ENCODE peak calls at places on chromosomes 13 and 19, in seven cellular contexts. Z is lung; D is CD8-positive, alpha-beta memory T cell; Q is cardiac muscle cell; A is mucosa of descending colon; K is T-helper 17 cell; O is Peyer's patch. N is an unnamed sample.

GRCh38 chr13:99132295-99132835 is 68.3 kb upstream of the UBAC2 start:
- DNase-seq in Z (no peak), D (no peak), Q (no peak), A (no peak), K (no peak), O (no peak), N (no peak)

GRCh38 chr19:5893296-5893903 is 10.2 kb downstream of the NDUFA11 start:
- DNase-seq in Z (no peak), D (no peak), Q (no peak), A (no peak), K (no peak), O (no peak), N (no peak)

GRCh38 chr13:85223883-85224656 is 575.1 kb downstream of the SLITRK6 start:
- DNase-seq in Z (no peak), D (no peak), Q (no peak), A (no peak), K (no peak), O (no peak), N (no peak)

GRCh38 chr13:48043789-48044503 is 6.4 kb downstream of the NUDT15 start:
- DNase-seq in Z (no peak), D (no peak), Q (no peak), A (no peak), K (no peak), O (no peak), N (no peak)

GRCh38 chr19:48804496-48804895 is 6.3 kb downstream of the BCAT2 start:
- DNase-seq in Z (no peak), D (no peak), Q (no peak), A (no peak), K (no peak), O (no peak), N (no peak)

GRCh38 chr19:40583283-40583682 is 6.6 kb downstream of the SHKBP1 start:
- DNase-seq in Z (no peak), D (no peak), Q (no peak), A (no peak), K (no peak), O (no peak), N (no peak)

GRCh38 chr19:1123885-1124677 is 20.3 kb downstream of the GPX4 start:
- DNase-seq in Z (no peak), D (no peak), Q (no peak), A (no peak), K (no peak), O (no peak), N (no peak)

GRCh38 chr19:15563325-15563794 is 51.7 kb upstream of the CYP4F8 start:
- DNase-seq in Z (no peak), D (no peak), Q (no peak), A (peak; percentile 73), K (no peak), O (no peak), N (no peak)

GRCh38 chr19:34173145-34173956 is 1.0 kb downstream of the LSM14A start:
- DNase-seq in Z (peak; percentile 41), D (peak; percentile 13), Q (peak; percentile 51), A (peak; percentile 64), K (no peak), O (peak; percentile 23), N (no peak)

GRCh38 chr13:67353891-67354459 is 123.8 kb upstream of the PCDH9 start:
- DNase-seq in Z (no peak), D (no peak), Q (peak; percentile 6), A (no peak), K (no peak), O (no peak), N (no peak)

GRCh38 chr13:74129500-74130144 is 4.6 kb downstream of the KLF12 start:
- DNase-seq in Z (no peak), D (peak; percentile 9), Q (no peak), A (no peak), K (peak; percentile 15), O (peak; percentile 34), N (no peak)

GRCh38 chr13:112733112-112733511 is 43.3 kb downstream of the ATP11A start:
- DNase-seq in Z (no peak), D (no peak), Q (no peak), A (no peak), K (no peak), O (no peak), N (no peak)

GRCh38 chr13:31538067-31539042 is 201.0 kb upstream of the RXFP2 start:
- DNase-seq in Z (no peak), D (no peak), Q (peak; percentile 37), A (no peak), K (no peak), O (no peak), N (no peak)

GRCh38 chr19:3975637-3976087 is 4.8 kb upstream of the DAPK3 start:
- DNase-seq in Z (no peak), D (no peak), Q (no peak), A (no peak), K (no peak), O (no peak), N (no peak)

GRCh38 chr19:21383980-21384582 is 12.9 kb upstream of the ZNF493 start:
- DNase-seq in Z (no peak), D (no peak), Q (no peak), A (no peak), K (no peak), O (no peak), N (no peak)
- H3K9me3 ChIP-seq in Z (peaks cover 32% of the 10 kb centered on the region), D (peaks cover 47% of the 10 kb centered on the region), Q (peaks cover 5% of the 10 kb centered on the region), A (peaks cover 99% of the 10 kb centered on the region), K (peaks cover 26% of the 10 kb centered on the region), O (no peaks in the 10 kb centered on the region), N (peaks cover 85% of the 10 kb centered on the region)

DNA sequence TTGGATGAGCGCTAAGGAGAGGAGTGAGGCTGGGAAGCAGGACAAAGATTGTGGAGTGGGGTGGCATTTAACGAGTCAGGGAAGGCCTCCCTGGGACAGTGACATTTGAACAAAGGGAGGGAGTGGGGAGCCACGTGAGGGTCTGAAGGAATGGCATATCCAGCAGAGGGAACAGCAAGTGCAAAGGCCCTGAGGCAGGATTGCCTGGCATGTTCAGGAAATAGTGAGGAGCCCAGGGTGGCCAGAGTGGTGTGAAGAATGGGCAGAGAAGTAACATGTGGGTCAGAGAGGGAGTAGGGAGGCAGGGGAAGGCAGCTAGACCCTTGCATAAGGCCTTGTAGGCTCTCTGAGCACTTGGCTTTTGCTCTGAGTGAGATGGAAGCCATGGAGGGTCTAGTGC is 14.9 kb upstream of the PVR start:
- DNase-seq in Z (no peak), D (no peak), Q (no peak), A (no peak), K (no peak), O (no peak), N (no peak)
- H3K9me3 ChIP-seq in Z (no peaks in the 10 kb centered on the region), D (no peaks in the 10 kb centered on the region), Q (no peaks in the 10 kb centered on the region), A (no peaks in the 10 kb centered on the region), K (no peaks in the 10 kb centered on the region), O (no peaks in the 10 kb centered on the region), N (no peaks in the 10 kb centered on the region)

DNA sequence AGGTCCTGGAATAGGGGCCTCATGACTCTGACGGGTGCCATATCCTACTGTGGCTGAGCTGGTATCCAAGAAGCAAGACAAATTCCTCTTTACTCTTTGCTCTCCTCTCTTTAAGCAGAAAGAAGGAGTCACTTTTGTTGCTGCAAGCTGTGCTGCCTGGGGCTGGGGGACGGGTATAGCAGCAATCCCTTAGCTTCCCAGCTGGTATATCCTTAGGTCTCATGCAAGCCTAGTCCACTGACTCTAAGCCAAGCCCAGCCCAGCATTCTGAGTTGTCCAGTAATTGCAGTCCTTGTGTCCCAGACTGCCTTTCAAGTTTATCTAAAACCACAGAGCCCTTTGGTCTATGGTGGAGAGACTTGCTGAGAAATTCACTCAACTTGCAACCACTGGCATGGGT is 893.0 kb upstream of the PRR20A start:
- DNase-seq in Z (no peak), D (no peak), Q (no peak), A (no peak), K (no peak), O (no peak), N (no peak)
- H3K9me3 ChIP-seq in Z (no peaks in the 10 kb centered on the region), D (no peaks in the 10 kb centered on the region), Q (no peaks in the 10 kb centered on the region), A (peaks cover 41% of the 10 kb centered on the region), K (no peaks in the 10 kb centered on the region), O (no peaks in the 10 kb centered on the region), N (no peaks in the 10 kb centered on the region)

GRCh38 chr19:55962186-55962585 is 14.6 kb downstream of the NLRP8 start:
- DNase-seq in Z (no peak), D (no peak), Q (no peak), A (no peak), K (no peak), O (no peak), N (no peak)

GRCh38 chr19:55959996-55960675 is 12.5 kb downstream of the NLRP8 start:
- DNase-seq in Z (no peak), D (no peak), Q (no peak), A (no peak), K (no peak), O (no peak), N (no peak)

GRCh38 chr19:55958356-55958755 is 10.7 kb downstream of the NLRP8 start:
- DNase-seq in Z (no peak), D (no peak), Q (no peak), A (no peak), K (no peak), O (no peak), N (no peak)

GRCh38 chr19:55956431-55956830 is 8.8 kb downstream of the NLRP8 start:
- DNase-seq in Z (no peak), D (no peak), Q (no peak), A (no peak), K (no peak), O (no peak), N (no peak)
- H3K9me3 ChIP-seq in Z (no peaks in the 10 kb centered on the region), D (no peaks in the 10 kb centered on the region), Q (no peaks in the 10 kb centered on the region), A (no peaks in the 10 kb centered on the region), K (no peaks in the 10 kb centered on the region), O (no peaks in the 10 kb centered on the region), N (no peaks in the 10 kb centered on the region)

DNA sequence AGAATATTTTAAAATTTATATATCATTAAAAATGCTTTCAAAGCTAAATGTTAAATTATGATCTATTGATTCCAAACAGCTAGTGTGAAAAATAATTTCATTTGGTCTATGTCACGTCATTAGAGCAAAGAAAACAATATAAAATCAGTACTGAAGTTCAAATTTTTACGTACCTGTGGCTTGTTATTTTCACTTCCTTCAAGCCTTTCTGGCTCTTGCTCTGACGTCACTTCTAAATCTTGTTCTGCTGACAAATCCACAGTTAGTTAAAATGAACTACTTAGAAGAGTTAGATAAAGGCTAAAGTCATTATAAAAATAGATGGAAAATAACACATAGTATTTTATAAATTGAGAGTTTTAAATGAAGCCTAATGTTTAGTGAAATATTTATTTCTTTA is 147.7 kb upstream of the TUBA3C start:
- DNase-seq in Z (no peak), D (no peak), Q (no peak), A (no peak), K (no peak), O (no peak), N (no peak)
- H3K9me3 ChIP-seq in Z (no peaks in the 10 kb centered on the region), D (no peaks in the 10 kb centered on the region), Q (no peaks in the 10 kb centered on the region), A (peaks cover 16% of the 10 kb centered on the region), K (no peaks in the 10 kb centered on the region), O (no peaks in the 10 kb centered on the region), N (no peaks in the 10 kb centered on the region)

DNA sequence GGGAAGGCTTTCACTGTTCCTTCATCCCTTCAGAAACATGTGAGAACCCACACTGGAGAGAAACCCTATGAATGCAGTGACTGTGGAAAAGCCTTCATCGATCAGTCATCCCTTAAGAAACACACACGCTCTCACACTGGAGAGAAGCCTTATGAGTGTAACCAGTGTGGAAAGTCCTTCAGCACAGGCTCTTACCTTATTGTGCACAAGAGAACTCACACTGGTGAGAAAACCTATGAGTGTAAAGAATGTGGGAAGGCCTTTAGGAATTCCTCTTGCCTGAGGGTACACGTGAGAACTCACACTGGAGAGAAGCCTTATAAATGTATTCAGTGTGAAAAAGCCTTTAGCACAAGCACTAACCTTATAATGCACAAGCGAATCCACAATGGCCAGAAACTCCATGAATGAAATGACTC is 18.6 kb downstream of the ZNF177 start:
- DNase-seq in Z (no peak), D (no peak), Q (no peak), A (no peak), K (no peak), O (no peak), N (no peak)
- H3K9me3 ChIP-seq in Z (peaks cover 80% of the 10 kb centered on the region), D (peaks cover 66% of the 10 kb centered on the region), Q (peaks cover 4% of the 10 kb centered on the region), A (peaks cover 100% of the 10 kb centered on the region), K (peaks cover 56% of the 10 kb centered on the region), O (no peaks in the 10 kb centered on the region), N (peaks cover 97% of the 10 kb centered on the region)

N was measured in thoracic aorta.